ENCODE peak calls at places on chromosomes 7 and 10, in ten cellular contexts. One of them, this sample, is unnamed.
A peak's percentile ranks its signal among the peaks of the same experiment; 100 is the strongest.

GRCh38 chr10:71963756-71964668 is at the start of gene CHST3:
- DNase-seq in PC-3: peak; percentile 37
- DNase-seq in thoracic aorta: no peak
- DNase-seq in fibroblast of lung: peak; percentile 64
- DNase-seq in gastrocnemius medialis: peak; percentile 62
- DNase-seq in tibial nerve: peak; percentile 46
- DNase-seq in spleen: no peak
- DNase-seq in SK-N-SH: peak; percentile 84
- DNase-seq in tibial artery: peak; percentile 92
- DNase-seq in A549: no peak
- DNase-seq in this sample: peak; percentile 94

GRCh38 chr7:153859239-153859638 is 193.0 kb upstream of the DPP6 start:
- DNase-seq in tibial nerve: no peak
- DNase-seq in spleen: no peak
- DNase-seq in A549: no peak
- DNase-seq in thoracic aorta: no peak
- DNase-seq in SK-N-SH: no peak
- DNase-seq in tibial artery: no peak
- DNase-seq in fibroblast of lung: no peak
- DNase-seq in PC-3: no peak
- DNase-seq in gastrocnemius medialis: no peak
- DNase-seq in this sample: no peak

GRCh38 chr10:30813872-30814471 is 184.4 kb upstream of the LYZL2 start:
- DNase-seq in spleen: no peak
- DNase-seq in thoracic aorta: no peak
- DNase-seq in A549: no peak
- DNase-seq in tibial artery: peak; percentile 6
- DNase-seq in gastrocnemius medialis: no peak
- DNase-seq in PC-3: peak; percentile 58
- DNase-seq in tibial nerve: no peak
- DNase-seq in SK-N-SH: no peak
- DNase-seq in fibroblast of lung: peak; percentile 46
- DNase-seq in this sample: no peak

GRCh38 chr10:103125323-103126267 is 67.5 kb downstream of the NT5C2 start:
- DNase-seq in A549: no peak
- DNase-seq in thoracic aorta: no peak
- DNase-seq in fibroblast of lung: no peak
- DNase-seq in tibial artery: no peak
- DNase-seq in SK-N-SH: no peak
- DNase-seq in PC-3: no peak
- DNase-seq in gastrocnemius medialis: no peak
- DNase-seq in tibial nerve: no peak
- DNase-seq in spleen: no peak
- DNase-seq in this sample: no peak

GRCh38 chr7:26101471-26102151 is 50.4 kb upstream of the NFE2L3 start:
- DNase-seq in gastrocnemius medialis: peak; percentile 19
- DNase-seq in tibial artery: no peak
- DNase-seq in PC-3: no peak
- DNase-seq in thoracic aorta: no peak
- DNase-seq in spleen: peak; percentile 81
- DNase-seq in fibroblast of lung: no peak
- DNase-seq in A549: no peak
- DNase-seq in tibial nerve: no peak
- DNase-seq in SK-N-SH: no peak
- DNase-seq in this sample: peak; percentile 22

GRCh38 chr7:103687981-103688380 is 242.0 kb upstream of the SLC26A5 start:
- DNase-seq in gastrocnemius medialis: no peak
- DNase-seq in SK-N-SH: no peak
- DNase-seq in PC-3: no peak
- DNase-seq in A549: no peak
- DNase-seq in tibial nerve: no peak
- DNase-seq in tibial artery: no peak
- DNase-seq in fibroblast of lung: no peak
- DNase-seq in spleen: no peak
- DNase-seq in thoracic aorta: no peak
- DNase-seq in this sample: no peak

GRCh38 chr7:21771906-21772610 is 173.6 kb downstream of the CDCA7L start:
- DNase-seq in tibial artery: no peak
- DNase-seq in gastrocnemius medialis: no peak
- DNase-seq in PC-3: no peak
- DNase-seq in SK-N-SH: no peak
- DNase-seq in thoracic aorta: no peak
- DNase-seq in A549: no peak
- DNase-seq in tibial nerve: no peak
- DNase-seq in fibroblast of lung: peak; percentile 8
- DNase-seq in spleen: no peak
- DNase-seq in this sample: no peak

GRCh38 chr7:35704261-35704660 is 9.3 kb upstream of the HERPUD2 start:
- DNase-seq in fibroblast of lung: no peak
- DNase-seq in gastrocnemius medialis: no peak
- DNase-seq in tibial artery: no peak
- DNase-seq in spleen: no peak
- DNase-seq in tibial nerve: no peak
- DNase-seq in thoracic aorta: no peak
- DNase-seq in A549: no peak
- DNase-seq in SK-N-SH: no peak
- DNase-seq in PC-3: no peak
- DNase-seq in this sample: no peak

GRCh38 chr7:42694894-42695553 is 216.8 kb downstream of the C7orf25 start:
- DNase-seq in tibial artery: no peak
- DNase-seq in gastrocnemius medialis: no peak
- DNase-seq in thoracic aorta: no peak
- DNase-seq in fibroblast of lung: peak; percentile 28
- DNase-seq in spleen: no peak
- DNase-seq in SK-N-SH: no peak
- DNase-seq in A549: no peak
- DNase-seq in PC-3: peak; percentile 26
- DNase-seq in tibial nerve: no peak
- DNase-seq in this sample: no peak

GRCh38 chr10:77516575-77516974 is 121.0 kb downstream of the KCNMA1 start:
- DNase-seq in PC-3: no peak
- DNase-seq in SK-N-SH: no peak
- DNase-seq in A549: no peak
- DNase-seq in fibroblast of lung: no peak
- DNase-seq in tibial artery: no peak
- DNase-seq in thoracic aorta: no peak
- DNase-seq in tibial nerve: no peak
- DNase-seq in gastrocnemius medialis: no peak
- DNase-seq in spleen: no peak
- DNase-seq in this sample: no peak

DNA sequence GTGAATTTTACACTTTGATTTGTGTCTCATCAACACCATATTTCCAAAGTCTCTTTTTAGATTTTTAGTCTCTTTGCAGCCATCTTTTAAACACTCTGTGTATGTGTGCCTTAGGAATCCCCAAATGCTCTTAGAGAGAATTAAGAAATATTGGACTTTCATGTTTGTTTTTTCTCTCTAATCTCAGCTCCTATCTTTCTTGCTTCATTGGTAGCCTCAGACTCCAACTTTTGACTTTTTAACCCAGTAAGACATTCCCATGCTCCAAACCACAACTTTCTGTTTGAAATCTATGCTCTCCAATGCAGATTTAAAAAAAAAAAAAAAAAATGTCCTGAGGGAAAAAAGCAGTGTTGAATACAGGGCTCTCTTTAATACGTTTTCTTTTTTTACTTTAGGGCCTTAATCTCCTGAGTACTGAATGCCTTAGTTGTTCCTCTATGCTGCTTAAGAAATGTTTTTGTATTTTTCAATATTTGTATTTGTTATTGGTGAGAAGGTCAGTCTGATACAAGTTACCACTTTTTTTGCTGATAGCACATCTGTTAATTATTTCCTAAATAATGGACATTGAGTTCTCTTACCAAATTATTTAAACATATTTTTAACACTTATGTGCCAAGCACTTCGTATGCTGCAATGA is 489.9 kb downstream of the NXPH1 start:
- DNase-seq in tibial nerve: no peak
- DNase-seq in A549: no peak
- DNase-seq in PC-3: no peak
- DNase-seq in SK-N-SH: no peak
- DNase-seq in fibroblast of lung: no peak
- DNase-seq in gastrocnemius medialis: no peak
- DNase-seq in tibial artery: no peak
- DNase-seq in thoracic aorta: no peak
- DNase-seq in spleen: no peak
- DNase-seq in this sample: no peak
- H3K4me3 ChIP-seq in tibial nerve: no peak overlapping the region
- H3K4me3 ChIP-seq in A549: no peak overlapping the region
- H3K4me3 ChIP-seq in PC-3: no peak overlapping the region
- H3K4me3 ChIP-seq in SK-N-SH: no peak overlapping the region
- H3K4me3 ChIP-seq in fibroblast of lung: no peak overlapping the region
- H3K4me3 ChIP-seq in gastrocnemius medialis: no peak overlapping the region
- H3K4me3 ChIP-seq in tibial artery: no peak overlapping the region
- H3K4me3 ChIP-seq in thoracic aorta: no peak overlapping the region
- H3K4me3 ChIP-seq in spleen: no peak overlapping the region
- H3K4me3 ChIP-seq in this sample: no peak overlapping the region

GRCh38 chr10:132433671-132434340 is 36.8 kb downstream of the PWWP2B start:
- DNase-seq in thoracic aorta: no peak
- DNase-seq in spleen: peak; percentile 77
- DNase-seq in PC-3: no peak
- DNase-seq in fibroblast of lung: no peak
- DNase-seq in gastrocnemius medialis: no peak
- DNase-seq in SK-N-SH: no peak
- DNase-seq in tibial nerve: no peak
- DNase-seq in tibial artery: no peak
- DNase-seq in A549: no peak
- DNase-seq in this sample: peak; percentile 21
- H3K4me1 ChIP-seq in thoracic aorta: no peaks in the 10 kb centered on the region
- H3K4me1 ChIP-seq in spleen: peaks cover 9% of the 10 kb centered on the region
- H3K4me1 ChIP-seq in PC-3: no peaks in the 10 kb centered on the region
- H3K4me1 ChIP-seq in fibroblast of lung: no peaks in the 10 kb centered on the region
- H3K4me1 ChIP-seq in gastrocnemius medialis: no peaks in the 10 kb centered on the region
- H3K4me1 ChIP-seq in SK-N-SH: peaks cover 18% of the 10 kb centered on the region
- H3K4me1 ChIP-seq in tibial nerve: no peaks in the 10 kb centered on the region
- H3K4me1 ChIP-seq in tibial artery: peaks cover 6% of the 10 kb centered on the region
- H3K4me1 ChIP-seq in A549: peaks cover 8% of the 10 kb centered on the region
- H3K4me1 ChIP-seq in this sample: no peaks in the 10 kb centered on the region

GRCh38 chr7:128829391-128830166 is 627 bp upstream of the FLNC start:
- DNase-seq in PC-3: peak; percentile 77
- DNase-seq in spleen: no peak
- DNase-seq in A549: no peak
- DNase-seq in tibial nerve: no peak
- DNase-seq in tibial artery: peak; percentile 70
- DNase-seq in gastrocnemius medialis: peak; percentile 78
- DNase-seq in SK-N-SH: peak; percentile 73
- DNase-seq in thoracic aorta: no peak
- DNase-seq in fibroblast of lung: peak; percentile 55
- DNase-seq in this sample: peak; percentile 72

GRCh38 chr7:128831994-128832879 is 2.0 kb downstream of the FLNC start:
- DNase-seq in fibroblast of lung: peak; percentile 43
- DNase-seq in SK-N-SH: peak; percentile 75
- DNase-seq in tibial artery: peak; percentile 90
- DNase-seq in thoracic aorta: no peak
- DNase-seq in A549: no peak
- DNase-seq in PC-3: peak; percentile 15
- DNase-seq in spleen: peak; percentile 63
- DNase-seq in tibial nerve: no peak
- DNase-seq in gastrocnemius medialis: peak; percentile 96
- DNase-seq in this sample: no peak

GRCh38 chr7:128832880-128833147 is 2.6 kb downstream of the FLNC start:
- DNase-seq in fibroblast of lung: no peak
- DNase-seq in thoracic aorta: no peak
- DNase-seq in spleen: no peak
- DNase-seq in gastrocnemius medialis: no peak
- DNase-seq in PC-3: no peak
- DNase-seq in tibial artery: no peak
- DNase-seq in tibial nerve: no peak
- DNase-seq in SK-N-SH: no peak
- DNase-seq in A549: no peak
- DNase-seq in this sample: no peak

GRCh38 chr7:128830231-128831177 is at the start of gene FLNC:
- DNase-seq in gastrocnemius medialis: peak; percentile 80
- DNase-seq in tibial nerve: no peak
- DNase-seq in SK-N-SH: peak; percentile 90
- DNase-seq in tibial artery: peak; percentile 80
- DNase-seq in thoracic aorta: no peak
- DNase-seq in fibroblast of lung: peak; percentile 68
- DNase-seq in A549: no peak
- DNase-seq in PC-3: peak; percentile 44
- DNase-seq in spleen: peak; percentile 85
- DNase-seq in this sample: peak; percentile 86

DNA sequence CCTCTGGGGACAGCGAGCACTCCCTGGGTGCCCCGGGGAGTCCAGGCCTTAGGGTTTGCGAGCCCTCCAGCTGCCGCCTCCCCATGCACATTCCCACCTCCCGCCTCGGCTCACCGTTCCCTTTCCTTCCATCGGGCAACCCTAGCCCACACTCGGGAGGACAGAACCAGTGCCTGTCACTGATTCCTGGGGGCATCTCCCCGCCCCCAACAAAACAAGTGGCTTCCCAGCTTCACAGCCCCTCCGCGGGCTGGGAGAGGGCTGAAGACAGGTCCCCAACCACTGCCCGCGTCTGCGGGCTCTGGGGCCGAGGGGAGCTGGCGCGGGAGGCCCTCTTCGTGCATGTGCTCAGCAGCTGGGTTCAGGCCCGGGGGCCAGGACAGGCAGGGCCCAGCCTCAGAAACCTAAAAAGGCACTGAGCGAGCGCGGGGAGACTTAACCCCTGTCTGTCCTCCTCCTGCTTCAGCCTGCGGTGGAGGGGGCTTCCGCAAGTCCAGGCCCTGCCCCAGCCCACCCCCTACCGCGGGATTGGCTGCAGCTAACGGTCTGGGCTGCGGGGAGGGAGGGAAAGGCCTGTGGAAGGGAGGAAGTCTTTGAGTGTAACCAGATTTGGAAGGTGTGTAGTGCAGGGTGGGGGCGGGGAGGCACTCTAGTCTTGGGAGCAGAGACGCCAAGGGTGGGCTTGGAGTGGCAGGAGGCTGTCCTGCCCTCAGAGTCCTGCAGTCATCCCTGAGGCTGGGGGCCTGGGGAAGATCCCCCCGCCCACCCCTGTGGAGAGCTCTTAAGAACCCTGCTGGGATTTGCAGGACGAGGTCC is 1.2 kb downstream of the FLNC start:
- DNase-seq in tibial artery: peak; percentile 91
- DNase-seq in fibroblast of lung: peak; percentile 74
- DNase-seq in spleen: peak; percentile 74
- DNase-seq in tibial nerve: no peak
- DNase-seq in A549: no peak
- DNase-seq in SK-N-SH: peak; percentile 74
- DNase-seq in PC-3: peak; percentile 3
- DNase-seq in gastrocnemius medialis: peak; percentile 70
- DNase-seq in thoracic aorta: no peak
- DNase-seq in this sample: peak; percentile 82
- H3K4me3 ChIP-seq in tibial artery: peak overlapping the region; percentile 78
- H3K4me3 ChIP-seq in fibroblast of lung: peak overlapping the region; percentile 94
- H3K4me3 ChIP-seq in spleen: no peak overlapping the region
- H3K4me3 ChIP-seq in tibial nerve: peak overlapping the region; percentile 75
- H3K4me3 ChIP-seq in A549: no peak overlapping the region
- H3K4me3 ChIP-seq in SK-N-SH: peak overlapping the region; percentile 68
- H3K4me3 ChIP-seq in PC-3: peak overlapping the region; percentile 84
- H3K4me3 ChIP-seq in gastrocnemius medialis: peak overlapping the region; percentile 80
- H3K4me3 ChIP-seq in thoracic aorta: peak overlapping the region; percentile 71
- H3K4me3 ChIP-seq in this sample: peak overlapping the region; percentile 33

DNA sequence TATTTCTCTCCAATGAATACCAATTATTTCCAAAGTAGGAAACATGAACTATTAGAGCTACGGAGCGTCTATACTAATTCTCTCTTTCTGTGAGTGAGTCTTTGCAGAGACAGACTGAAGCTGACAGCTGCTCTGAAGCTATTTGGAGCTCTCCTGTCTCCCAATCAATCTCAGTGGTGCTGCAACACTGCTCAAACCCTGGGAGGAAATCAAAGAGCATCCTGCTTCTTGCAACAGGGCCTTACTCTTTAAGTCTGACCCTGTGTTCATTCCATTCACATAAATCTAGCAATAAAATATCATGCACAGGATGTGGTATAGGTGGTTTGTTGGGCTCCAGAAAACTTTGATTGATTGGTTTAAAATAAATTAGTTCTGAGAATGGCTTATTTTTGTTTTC is 685.7 kb upstream of the IGFBP3 start:
- DNase-seq in A549: no peak
- DNase-seq in tibial artery: no peak
- DNase-seq in gastrocnemius medialis: no peak
- DNase-seq in thoracic aorta: no peak
- DNase-seq in tibial nerve: no peak
- DNase-seq in PC-3: no peak
- DNase-seq in SK-N-SH: no peak
- DNase-seq in spleen: no peak
- DNase-seq in fibroblast of lung: peak; percentile 36
- DNase-seq in this sample: no peak
- H3K4me1 ChIP-seq in A549: no peaks in the 10 kb centered on the region
- H3K4me1 ChIP-seq in tibial artery: peaks cover 25% of the 10 kb centered on the region
- H3K4me1 ChIP-seq in gastrocnemius medialis: peaks cover 36% of the 10 kb centered on the region
- H3K4me1 ChIP-seq in thoracic aorta: peaks cover 13% of the 10 kb centered on the region
- H3K4me1 ChIP-seq in tibial nerve: no peaks in the 10 kb centered on the region
- H3K4me1 ChIP-seq in PC-3: no peaks in the 10 kb centered on the region
- H3K4me1 ChIP-seq in SK-N-SH: peaks cover 6% of the 10 kb centered on the region
- H3K4me1 ChIP-seq in spleen: no peaks in the 10 kb centered on the region
- H3K4me1 ChIP-seq in fibroblast of lung: no peaks in the 10 kb centered on the region
- H3K4me1 ChIP-seq in this sample: peaks cover 19% of the 10 kb centered on the region